ENCODE peak calls at places on chromosomes 7 and 10, in seven cellular contexts. H is HCT116, S is SK-N-SH, U is GM12878, W is K562, X is HepG2, Q is H1. L is an unnamed sample.

GRCh38 chr10:97007417-97007816 is 175.3 kb downstream of the LCOR start:
- DNase-seq in H (no peak), S (no peak), U (no peak), W (no peak), X (no peak), Q (no peak), L (no peak)

GRCh38 chr7:91264083-91264923 is at the start of gene FZD1:
- DNase-seq in H (peak; percentile 95), S (peak; percentile 98), U (peak; percentile 66), W (peak; percentile 91), X (peak; percentile 84), Q (peak; percentile 89), L (peak; percentile 98)

GRCh38 chr10:14163374-14164125 is 167.2 kb downstream of the FRMD4A start:
- DNase-seq in H (no peak), S (no peak), U (no peak), W (no peak), X (no peak), Q (no peak), L (no peak)

GRCh38 chr7:50826371-50827172 is 43.9 kb upstream of the GRB10 start:
- DNase-seq in H (peak; percentile 55), S (no peak), U (no peak), W (no peak), X (peak; percentile 78), Q (no peak), L (no peak)

GRCh38 chr10:79142522-79143309 is 74.0 kb downstream of the ZMIZ1 start:
- DNase-seq in H (no peak), S (no peak), U (no peak), W (no peak), X (no peak), Q (no peak), L (no peak)

GRCh38 chr7:102459221-102459844 is 5.3 kb downstream of the ALKBH4 start:
- DNase-seq in H (no peak), S (no peak), U (no peak), W (no peak), X (no peak), Q (no peak), L (no peak)

GRCh38 chr7:89757910-89758309 is 396.4 kb upstream of the STEAP1 start:
- DNase-seq in H (no peak), S (no peak), U (no peak), W (no peak), X (no peak), Q (no peak), L (no peak)

GRCh38 chr7:45182856-45183710 is 25.5 kb downstream of the RAMP3 start:
- DNase-seq in H (no peak), S (no peak), U (no peak), W (no peak), X (no peak), Q (no peak), L (no peak)

GRCh38 chr7:16063691-16064090 is 357.6 kb downstream of the CRPPA start:
- DNase-seq in H (no peak), S (no peak), U (no peak), W (no peak), X (no peak), Q (no peak), L (no peak)

GRCh38 chr10:93600861-93601773 is at the start of gene RBP4:
- DNase-seq in H (no peak), S (peak; percentile 73), U (no peak), W (no peak), X (peak; percentile 78), Q (peak; percentile 56), L (peak; percentile 54)

GRCh38 chr7:105911961-105912575 is 35.7 kb upstream of the ATXN7L1 start:
- DNase-seq in H (no peak), S (no peak), U (no peak), W (no peak), X (no peak), Q (no peak), L (no peak)

GRCh38 chr10:57898231-57898630 is 369.5 kb downstream of the IPMK start:
- DNase-seq in H (no peak), S (no peak), U (no peak), W (no peak), X (no peak), Q (no peak), L (peak; percentile 96)

GRCh38 chr10:15369642-15370211 is 1.4 kb downstream of the FAM171A1 start:
- DNase-seq in H (no peak), S (peak; percentile 64), U (no peak), W (no peak), X (no peak), Q (peak; percentile 59), L (no peak)

GRCh38 chr7:1421020-1421790 is 38.1 kb downstream of the MICALL2 start:
- DNase-seq in H (no peak), S (no peak), U (no peak), W (no peak), X (no peak), Q (no peak), L (no peak)

GRCh38 chr10:86725980-86726976 is 30.1 kb upstream of the BMPR1A start:
- DNase-seq in H (no peak), S (no peak), U (no peak), W (no peak), X (no peak), Q (no peak), L (no peak)

GRCh38 chr10:23171232-23171876 is 20.8 kb upstream of the PTF1A start:
- DNase-seq in H (no peak), S (no peak), U (no peak), W (peak; percentile 32), X (no peak), Q (peak; percentile 81), L (peak; percentile 62)

GRCh38 chr7:45028920-45029344 is 28.9 kb downstream of the CCM2 start:
- DNase-seq in H (no peak), S (no peak), U (no peak), W (no peak), X (no peak), Q (no peak), L (no peak)

GRCh38 chr10:48659790-48660189 is 24.9 kb upstream of the WDFY4 start:
- DNase-seq in H (no peak), S (peak; percentile 48), U (no peak), W (no peak), X (no peak), Q (no peak), L (no peak)

GRCh38 chr10:45379303-45379726 is 5.3 kb downstream of the ALOX5 start:
- DNase-seq in H (no peak), S (no peak), U (no peak), W (no peak), X (no peak), Q (no peak), L (no peak)

DNA sequence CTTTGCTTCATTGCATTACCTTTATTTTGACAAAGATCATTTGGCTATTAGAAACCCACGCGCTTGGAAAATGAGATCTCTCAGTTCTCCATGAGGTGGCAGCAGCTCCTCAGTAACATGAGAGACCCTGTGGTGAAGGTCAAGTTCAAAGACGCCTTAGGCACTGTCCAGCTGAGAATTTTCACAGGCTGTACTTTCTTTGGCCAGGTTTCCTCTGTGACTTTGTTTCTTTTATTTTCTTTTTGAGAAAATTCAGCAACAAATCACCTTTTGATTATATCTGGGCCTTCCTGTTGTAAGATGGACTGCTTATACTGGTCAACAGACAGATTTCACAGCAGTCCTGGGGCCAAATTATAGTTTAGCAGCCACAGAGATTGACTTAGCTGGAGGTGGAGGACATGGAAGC is 54.5 kb downstream of the RAB18 start:
- DNase-seq in H (peak; percentile 58), S (peak; percentile 59), U (no peak), W (peak; percentile 60), X (peak; percentile 68), Q (peak; percentile 54), L (no peak)
- TF ChIP-seq JUND in H (no peak), S (no peak), U (no peak), W (no peak), X (no peak), Q (no peak), L (no peak)

DNA sequence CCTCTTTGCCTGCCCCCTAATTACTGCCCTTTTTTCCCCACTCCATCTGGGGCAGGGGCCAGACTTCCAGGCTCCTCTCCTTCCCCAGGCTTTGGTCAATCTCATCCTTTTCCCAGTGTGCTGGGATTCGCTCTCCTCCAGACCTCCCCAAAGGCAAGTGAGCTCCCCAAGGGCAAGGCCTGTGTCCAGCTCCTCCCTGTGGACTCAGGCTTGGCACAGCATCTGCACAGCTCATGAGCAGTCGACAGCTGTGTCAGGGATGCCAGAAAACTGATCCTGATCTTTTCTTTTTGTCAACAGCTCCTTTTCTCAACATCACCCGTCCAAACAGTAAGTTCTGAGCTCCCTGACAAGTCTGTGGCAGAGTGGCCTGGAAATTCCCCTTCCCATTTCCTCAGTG is 67.1 kb downstream of the C10orf120 start:
- DNase-seq in H (no peak), S (no peak), U (no peak), W (no peak), X (no peak), Q (no peak), L (no peak)
- TF ChIP-seq JUND in H (no peak), S (no peak), U (no peak), W (no peak), X (no peak), Q (no peak), L (no peak)

DNA sequence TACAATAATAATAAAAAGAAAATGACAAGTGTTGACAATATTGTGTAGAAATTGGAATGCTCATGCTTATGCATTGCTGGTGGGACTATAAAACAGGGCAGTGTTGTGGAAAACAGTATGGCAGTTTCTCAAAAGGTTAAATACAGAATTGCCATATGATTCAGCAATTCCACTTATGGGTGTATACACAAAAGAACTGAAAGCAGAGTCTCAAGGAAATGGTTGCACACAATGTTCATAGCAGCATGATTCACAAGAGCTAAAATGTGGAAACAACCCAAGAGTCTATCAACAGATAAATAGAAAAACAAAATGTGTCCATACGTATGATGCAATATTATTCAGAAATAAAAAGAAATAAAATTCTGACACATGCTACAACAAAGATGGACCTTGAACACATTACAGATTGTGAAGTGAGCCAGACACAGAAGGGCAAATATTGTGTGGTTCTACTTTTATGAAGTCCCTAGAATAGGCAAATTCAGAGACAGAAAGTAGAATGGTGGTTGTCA is 64.8 kb upstream of the GRM8 start:
- DNase-seq in H (no peak), S (no peak), U (no peak), W (no peak), X (no peak), Q (no peak), L (no peak)
- TF ChIP-seq JUND in H (no peak), S (no peak), U (no peak), W (no peak), X (no peak), Q (no peak), L (no peak)

GRCh38 chr10:133257489-133258065 is 19.1 kb downstream of the ADAM8 start:
- DNase-seq in H (no peak), S (peak; percentile 69), U (no peak), W (peak; percentile 53), X (no peak), Q (peak; percentile 79), L (peak; percentile 80)
- TF ChIP-seq JUND in H (no peak), S (no peak), U (no peak), W (no peak), X (no peak), Q (no peak), L (no peak)

GRCh38 chr7:47954231-47954911 is 6.1 kb upstream of the PKD1L1 start:
- DNase-seq in H (no peak), S (no peak), U (no peak), W (no peak), X (no peak), Q (no peak), L (no peak)
- TF ChIP-seq JUND in H (no peak), S (no peak), U (no peak), W (no peak), X (no peak), Q (no peak), L (no peak)

DNA sequence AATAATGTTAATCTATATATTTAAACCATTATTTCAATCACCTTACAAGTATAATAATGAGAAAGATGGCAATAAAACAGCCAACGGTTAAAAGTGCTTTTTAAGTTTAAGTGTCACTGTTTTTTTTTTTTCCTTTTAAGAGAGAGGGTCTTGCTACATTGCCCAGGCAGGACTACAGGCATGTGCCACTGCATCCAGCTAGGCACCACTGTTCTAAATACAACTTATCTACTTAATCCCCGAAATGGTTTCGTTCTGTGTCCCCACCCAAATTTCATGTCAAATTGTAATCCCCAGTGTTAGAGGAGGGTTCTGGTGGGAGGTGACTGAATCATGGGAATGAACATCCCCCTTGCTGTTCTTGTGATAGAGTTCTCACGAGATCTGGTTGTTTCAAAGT is 49.7 kb downstream of the TNPO3 start:
- DNase-seq in H (no peak), S (no peak), U (no peak), W (no peak), X (no peak), Q (no peak), L (no peak)
- TF ChIP-seq JUND in H (no peak), S (no peak), U (no peak), W (no peak), X (no peak), Q (no peak), L (no peak)